ENCODE peak calls at places on chromosome 1, in seven cellular contexts. N is body of pancreas; M is CD4-positive, alpha-beta T cell; P is retina; G is neural progenitor cell; U is ACHN; S is ascending aorta. Y is an unnamed sample.
A peak's percentile ranks its signal among the peaks of the same experiment; 100 is the strongest.

GRCh38 chr1:23638188-23638619 is 53.4 kb upstream of the RPL11 start:
- DNase-seq in P (no peak), U (no peak), N (no peak), S (no peak), G (peak; percentile 32), M (no peak), Y (no peak)

GRCh38 chr1:30188329-30188728 is 535.1 kb downstream of the MATN1 start:
- DNase-seq in N (no peak), M (no peak), G (no peak), U (no peak), S (no peak), P (no peak), Y (no peak)

GRCh38 chr1:31848381-31848897 is 32.6 kb upstream of the SPOCD1 start:
- DNase-seq in M (peak; percentile 53), U (no peak), S (no peak), N (no peak), P (no peak), G (no peak), Y (peak; percentile 26)

GRCh38 chr1:65421341-65422174 is 1.1 kb downstream of the LEPR start:
- DNase-seq in M (no peak), S (no peak), G (no peak), N (no peak), P (no peak), U (no peak), Y (peak; percentile 27)

GRCh38 chr1:235652364-235652763 is 2.8 kb upstream of the GNG4 start:
- DNase-seq in S (no peak), P (no peak), M (no peak), U (no peak), N (no peak), G (no peak), Y (no peak)

GRCh38 chr1:207815913-207816312 is 64.1 kb downstream of the CD46 start:
- DNase-seq in S (no peak), P (no peak), M (no peak), U (peak; percentile 24), N (no peak), G (no peak), Y (no peak)

GRCh38 chr1:56432561-56432971 is 146.8 kb downstream of the PLPP3 start:
- DNase-seq in U (no peak), N (no peak), P (no peak), G (peak; percentile 52), M (no peak), S (no peak), Y (no peak)

GRCh38 chr1:966603-967295 is 467 bp downstream of the PLEKHN1 start:
- DNase-seq in P (peak; percentile 67), U (peak; percentile 77), M (peak; percentile 81), S (peak; percentile 25), N (peak; percentile 79), G (peak; percentile 70), Y (peak; percentile 75)

GRCh38 chr1:202274611-202275010 is 67.1 kb downstream of the UBE2T start:
- DNase-seq in N (peak; percentile 21), P (no peak), G (no peak), M (peak; percentile 29), U (peak; percentile 44), S (no peak), Y (peak; percentile 38)

GRCh38 chr1:19619697-19620384 is 24.3 kb upstream of the NBL1 start:
- DNase-seq in M (no peak), P (no peak), N (no peak), G (no peak), U (no peak), S (no peak), Y (peak; percentile 54)

GRCh38 chr1:230808268-230808872 is 60.0 kb downstream of the C1orf198 start:
- DNase-seq in N (no peak), P (no peak), G (no peak), U (no peak), S (no peak), M (no peak), Y (no peak)

GRCh38 chr1:193326296-193326695 is 139.9 kb upstream of the B3GALT2 start:
- DNase-seq in U (no peak), G (no peak), P (no peak), N (no peak), M (no peak), S (no peak), Y (no peak)

GRCh38 chr1:180778782-180779398 is 133.8 kb upstream of the KIAA1614 start:
- DNase-seq in N (peak; percentile 33), S (no peak), M (no peak), U (peak; percentile 33), P (no peak), G (peak; percentile 7), Y (peak; percentile 56)

GRCh38 chr1:39106949-39107740 is 81.0 kb downstream of the NDUFS5 start:
- DNase-seq in U (no peak), P (peak; percentile 59), S (no peak), N (no peak), G (peak; percentile 80), M (no peak), Y (no peak)

GRCh38 chr1:167198518-167199133 is 22.1 kb upstream of the POU2F1 start:
- DNase-seq in G (peak; percentile 71), N (no peak), U (no peak), M (no peak), S (no peak), P (peak; percentile 44), Y (no peak)

GRCh38 chr1:209791920-209792319 is 7.6 kb upstream of the C1orf74 start:
- DNase-seq in S (no peak), U (no peak), G (no peak), M (no peak), N (no peak), P (no peak), Y (peak; percentile 84)

GRCh38 chr1:209411491-209411929 is 172.0 kb upstream of the CAMK1G start:
- DNase-seq in U (no peak), P (no peak), N (no peak), S (no peak), M (no peak), G (no peak), Y (no peak)

GRCh38 chr1:65393345-65393744 is 27.1 kb upstream of the LEPR start:
- DNase-seq in U (peak; percentile 11), G (no peak), P (no peak), S (no peak), N (no peak), M (no peak), Y (no peak)

GRCh38 chr1:20184997-20185833 is 681 bp upstream of the UBXN10 start:
- DNase-seq in S (no peak), P (no peak), N (no peak), M (peak; percentile 35), G (no peak), U (no peak), Y (no peak)

GRCh38 chr1:237890822-237891221 is at the start of gene ZP4:
- DNase-seq in G (no peak), S (no peak), U (no peak), N (no peak), P (no peak), M (no peak), Y (no peak)

GRCh38 chr1:26983863-26984262 is 9.6 kb upstream of the TRNP1 start:
- DNase-seq in S (no peak), P (no peak), M (no peak), U (no peak), N (no peak), G (no peak), Y (no peak)

GRCh38 chr1:111732718-111733117 is 6.5 kb downstream of the INKA2 start:
- DNase-seq in P (no peak), G (no peak), N (no peak), M (no peak), S (no peak), U (no peak), Y (no peak)

Y was measured in small intestine.